ENCODE peak calls at places on chromosomes 3 and 15, in eight cellular contexts. L is GM23338, G is fibroblast of lung, K is GM12864, T is heart left ventricle, U is AG09319, D is psoas muscle, O is coronary artery. V is an unnamed sample.

GRCh38 chr3:126465928-126466564 is 9.6 kb downstream of the ZXDC start:
- DNase-seq in L (no peak), G (no peak), K (no peak), T (peak; percentile 54), U (no peak), D (no peak), O (peak; percentile 60), V (no peak)

GRCh38 chr3:136197159-136197715 is 1.1 kb upstream of the MSL2 start:
- DNase-seq in L (no peak), G (no peak), K (no peak), T (no peak), U (no peak), D (no peak), O (no peak), V (no peak)

GRCh38 chr3:33833408-33834116 is 35.1 kb downstream of the PDCD6IP start:
- DNase-seq in L (peak; percentile 51), G (no peak), K (no peak), T (no peak), U (no peak), D (no peak), O (no peak), V (no peak)

GRCh38 chr3:53238881-53239280 is 16.9 kb downstream of the TKT start:
- DNase-seq in L (no peak), G (no peak), K (no peak), T (no peak), U (no peak), D (no peak), O (no peak), V (no peak)

GRCh38 chr3:50483374-50483773 is 20.1 kb downstream of the CACNA2D2 start:
- DNase-seq in L (no peak), G (no peak), K (no peak), T (no peak), U (no peak), D (no peak), O (no peak), V (no peak)

GRCh38 chr3:176293277-176293676 is 904.0 kb downstream of the TBL1XR1 start:
- DNase-seq in L (no peak), G (peak; percentile 12), K (no peak), T (no peak), U (no peak), D (no peak), O (no peak), V (no peak)

GRCh38 chr3:124832782-124833709 is 54.1 kb downstream of the ITGB5 start:
- DNase-seq in L (no peak), G (peak; percentile 93), K (no peak), T (no peak), U (peak; percentile 63), D (no peak), O (no peak), V (peak; percentile 82)

GRCh38 chr15:66067687-66068086 is 185.9 kb downstream of the MEGF11 start:
- DNase-seq in L (peak; percentile 93), G (no peak), K (no peak), T (no peak), U (no peak), D (no peak), O (no peak), V (no peak)

GRCh38 chr3:149670742-149671492 is 13.1 kb upstream of the WWTR1 start:
- DNase-seq in L (peak; percentile 72), G (no peak), K (no peak), T (no peak), U (no peak), D (no peak), O (no peak), V (no peak)

GRCh38 chr15:38072507-38073277 is 138.3 kb downstream of the TMCO5A start:
- DNase-seq in L (peak; percentile 98), G (peak; percentile 82), K (peak; percentile 49), T (peak; percentile 76), U (peak; percentile 39), D (peak; percentile 76), O (peak; percentile 79), V (no peak)

GRCh38 chr3:71636482-71636881 is 53.0 kb upstream of the FOXP1 start:
- DNase-seq in L (no peak), G (no peak), K (no peak), T (no peak), U (no peak), D (no peak), O (no peak), V (no peak)

GRCh38 chr3:190333961-190334360 is 11.7 kb upstream of the CLDN1 start:
- DNase-seq in L (no peak), G (no peak), K (no peak), T (no peak), U (no peak), D (no peak), O (no peak), V (no peak)

GRCh38 chr3:190336516-190337189 is 14.4 kb upstream of the CLDN1 start:
- DNase-seq in L (no peak), G (peak; percentile 27), K (no peak), T (no peak), U (no peak), D (no peak), O (no peak), V (no peak)

GRCh38 chr3:190340071-190340470 is 17.8 kb upstream of the CLDN1 start:
- DNase-seq in L (no peak), G (no peak), K (no peak), T (no peak), U (no peak), D (no peak), O (no peak), V (no peak)

GRCh38 chr3:190338717-190339116 is 16.5 kb upstream of the CLDN1 start:
- DNase-seq in L (no peak), G (no peak), K (no peak), T (no peak), U (no peak), D (no peak), O (no peak), V (no peak)

DNA sequence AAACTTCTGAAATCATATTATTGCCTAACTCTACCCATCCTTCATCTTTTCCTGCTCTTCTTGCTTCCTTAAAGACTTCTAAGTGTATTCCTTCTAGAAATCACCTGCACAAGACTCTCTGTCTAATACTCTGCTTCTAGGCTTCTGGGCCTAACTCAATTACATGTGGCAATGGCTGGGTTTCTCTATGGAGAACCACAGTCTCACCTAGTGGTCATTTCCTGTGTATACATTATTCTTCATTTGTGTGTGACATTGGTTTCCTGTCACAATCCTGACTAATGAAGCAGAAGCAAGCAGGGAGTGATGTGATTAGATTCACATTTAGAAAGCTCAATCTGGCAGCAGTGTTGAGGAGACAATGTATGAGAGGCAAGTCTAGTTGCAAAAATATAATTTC is 16.9 kb upstream of the CLDN1 start:
- DNase-seq in L (peak; percentile 6), G (no peak), K (peak; percentile 7), T (no peak), U (no peak), D (no peak), O (no peak), V (no peak)
- TF ChIP-seq CTCF in L (no peak), G (peak; percentile 3), K (peak; percentile 28), T (no peak), U (no peak), D (no peak), O (no peak), V (peak; percentile 17)

GRCh38 chr15:62988701-62989100 is 53.8 kb upstream of the TPM1 start:
- DNase-seq in L (peak; percentile 68), G (no peak), K (no peak), T (no peak), U (no peak), D (no peak), O (no peak), V (no peak)
- TF ChIP-seq CTCF in L (peak; percentile 44), G (no peak), K (no peak), T (no peak), U (no peak), D (no peak), O (no peak), V (no peak)

GRCh38 chr3:31341130-31341529 is 191.6 kb upstream of the STT3B start:
- DNase-seq in L (peak; percentile 41), G (no peak), K (no peak), T (no peak), U (no peak), D (no peak), O (no peak), V (no peak)
- TF ChIP-seq CTCF in L (peak; percentile 33), G (no peak), K (no peak), T (no peak), U (no peak), D (no peak), O (no peak), V (no peak)

DNA sequence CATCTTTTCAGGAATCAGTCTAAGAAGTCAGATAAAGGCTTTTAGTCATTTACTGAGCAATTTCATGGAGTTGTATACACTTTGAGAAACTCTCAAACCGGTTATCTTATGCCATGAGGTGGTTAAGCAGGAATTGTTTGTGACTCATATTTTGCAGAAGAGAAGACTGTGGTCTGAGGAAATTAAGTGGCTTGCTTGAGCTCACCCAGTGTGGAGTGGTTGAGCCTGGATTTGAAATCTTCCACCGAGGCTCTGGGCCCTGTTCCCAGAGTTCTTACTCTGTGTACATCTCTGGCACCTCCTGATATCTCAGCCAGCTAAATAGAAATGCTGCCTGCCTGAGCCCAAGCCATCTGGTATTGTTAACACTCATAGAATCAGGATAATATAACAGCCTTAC is 37.8 kb upstream of the BCL6 start:
- DNase-seq in L (no peak), G (peak; percentile 88), K (no peak), T (peak; percentile 59), U (peak; percentile 72), D (no peak), O (no peak), V (peak; percentile 84)
- TF ChIP-seq CTCF in L (no peak), G (no peak), K (no peak), T (no peak), U (no peak), D (no peak), O (no peak), V (no peak)

GRCh38 chr15:80835338-80835737 is 56.2 kb downstream of the CEMIP start:
- DNase-seq in L (peak; percentile 66), G (no peak), K (no peak), T (no peak), U (no peak), D (no peak), O (no peak), V (no peak)
- TF ChIP-seq CTCF in L (peak; percentile 42), G (no peak), K (no peak), T (no peak), U (peak; percentile 10), D (no peak), O (no peak), V (no peak)

V was measured in AG04450.